ENCODE peak calls at places on chromosomes 13 and 19, in nine cellular contexts. T, M, G, L, U, Y, B, H and C are unnamed samples.

GRCh38 chr13:24668955-24669354 is 11.3 kb upstream of the ATP12A start:
- DNase-seq in Y (no peak), B (no peak), L (no peak), G (no peak), U (no peak), T (no peak), M (no peak), H (no peak), C (no peak)

GRCh38 chr13:28001837-28002473 is 13.5 kb upstream of the URAD start:
- DNase-seq in Y (no peak), G (no peak), L (no peak), B (no peak), H (no peak), U (no peak), T (no peak), M (no peak), C (no peak)

GRCh38 chr19:18798384-18799352 is 7.6 kb upstream of the COMP start:
- DNase-seq in T (no peak), L (no peak), U (no peak), G (no peak), M (no peak), H (no peak), Y (no peak), B (no peak), C (no peak)

GRCh38 chr13:107865643-107866006 is 349.7 kb downstream of the LIG4 start:
- DNase-seq in M (no peak), H (no peak), Y (no peak), B (no peak), L (no peak), G (no peak), T (no peak), U (no peak), C (peak)

GRCh38 chr13:66329988-66330429 is 900.1 kb downstream of the PCDH9 start:
- DNase-seq in H (no peak), T (no peak), M (no peak), U (no peak), G (peak), Y (no peak), L (no peak), B (no peak), C (no peak)

GRCh38 chr13:113906566-113906965 is 42.7 kb upstream of the GAS6 start:
- DNase-seq in G (no peak), U (no peak), B (no peak), H (no peak), T (peak), L (no peak), M (no peak), Y (peak), C (peak)

GRCh38 chr19:20273951-20274578 is 107.1 kb downstream of the ZNF486 start:
- DNase-seq in G (no peak), T (no peak), H (no peak), U (no peak), L (no peak), M (no peak), B (no peak), Y (no peak), C (no peak)

GRCh38 chr13:20984879-20985278 is 76.5 kb downstream of the LATS2 start:
- DNase-seq in Y (no peak), U (no peak), M (no peak), B (no peak), H (no peak), G (no peak), T (no peak), L (no peak), C (no peak)

GRCh38 chr13:108987488-108987887 is 358.1 kb downstream of the MYO16 start:
- DNase-seq in Y (no peak), M (no peak), T (no peak), L (no peak), B (no peak), G (no peak), H (no peak), U (no peak), C (no peak)

GRCh38 chr13:48093588-48093987 is 1.3 kb downstream of the MED4 start:
- DNase-seq in M (no peak), L (no peak), T (no peak), Y (no peak), B (no peak), G (no peak), U (no peak), H (no peak), C (no peak)

GRCh38 chr19:57615346-57615745 is 1.3 kb downstream of the ZNF134 start:
- DNase-seq in U (no peak), G (no peak), Y (no peak), H (no peak), L (no peak), B (no peak), M (no peak), T (no peak), C (no peak)